ENCODE peak calls at places on chromosomes 12 and 14, in six cellular contexts. P is fibroblast of lung, S is RWPE2, Z is colonic mucosa, T is left ventricle myocardium inferior, U is neuronal stem cell. B is an unnamed sample. For H3K9me3, the result is how much of the 10 kb centered on the place peaks cover.

GRCh38 chr14:81211844-81212243 is 8.9 kb downstream of the GTF2A1 start:
- DNase-seq in P (peak), Z (no peak), U (no peak), S (no peak), T (peak), B (no peak)

GRCh38 chr14:101587403-101587998 is 26.2 kb downstream of the DIO3 start:
- DNase-seq in T (peak), P (peak), Z (no peak), U (no peak), S (peak), B (no peak)

GRCh38 chr12:115374480-115375187 is 690.7 kb upstream of the TBX3 start:
- DNase-seq in T (no peak), P (no peak), Z (no peak), U (no peak), S (no peak), B (no peak)

GRCh38 chr14:50064993-50065392 is 51.4 kb downstream of the VCPKMT start:
- DNase-seq in P (peak), U (no peak), S (no peak), T (no peak), Z (peak), B (peak)

GRCh38 chr12:96810477-96810876 is 96.6 kb upstream of the NEDD1 start:
- DNase-seq in S (no peak), T (no peak), Z (no peak), P (peak), U (no peak), B (no peak)

GRCh38 chr14:23512156-23512555 is 39.4 kb downstream of the ZFHX2 start:
- DNase-seq in T (no peak), Z (no peak), S (no peak), U (no peak), P (peak), B (no peak)

GRCh38 chr14:101473045-101473729 is 88.1 kb upstream of the DIO3 start:
- DNase-seq in S (peak), T (no peak), U (no peak), P (no peak), Z (no peak), B (no peak)

GRCh38 chr12:101830391-101831325 is at the start of gene GNPTAB:
- DNase-seq in T (peak), U (peak), S (peak), P (peak), Z (peak), B (peak)

GRCh38 chr12:56836800-56837663 is 73.9 kb downstream of the HSD17B6 start:
- DNase-seq in S (peak), T (no peak), P (peak), U (no peak), Z (no peak), B (peak)

GRCh38 chr14:52131640-52132320 is 62.9 kb upstream of the NID2 start:
- DNase-seq in P (peak), Z (peak), T (peak), U (peak), S (no peak), B (peak)

GRCh38 chr12:125387206-125387605 is 322.0 kb downstream of the AACS start:
- DNase-seq in U (no peak), Z (no peak), S (no peak), P (no peak), T (no peak), B (no peak)

GRCh38 chr12:76588881-76589565 is 29.5 kb upstream of the OSBPL8 start:
- DNase-seq in U (no peak), S (no peak), Z (no peak), T (no peak), P (peak), B (peak)

GRCh38 chr14:102928412-102929348 is 6.2 kb downstream of the AMN start:
- DNase-seq in S (peak), T (peak), Z (peak), U (peak), P (peak), B (peak)

DNA sequence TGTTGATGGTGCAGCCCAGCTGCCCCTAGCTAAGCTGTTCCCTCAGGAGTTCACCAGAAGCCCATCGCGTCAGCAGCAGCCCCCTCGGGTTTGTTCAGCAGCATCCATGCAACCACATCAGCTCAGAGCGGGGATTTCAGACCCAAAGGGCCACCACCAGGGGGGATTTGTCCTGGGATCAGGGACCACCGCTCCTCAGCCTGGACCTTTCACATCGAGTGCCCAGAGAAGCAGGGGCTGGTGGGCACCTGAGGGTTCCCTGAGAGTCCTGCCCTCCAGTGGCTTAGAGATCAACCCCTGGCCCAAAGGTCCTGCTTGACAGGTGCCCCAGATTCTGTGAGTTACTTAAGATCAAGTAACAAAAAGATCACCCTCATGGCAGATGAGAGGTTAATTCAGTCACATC is 65.9 kb upstream of the C14orf180 start:
- DNase-seq in P (no peak), S (no peak), Z (no peak), T (no peak), U (no peak), B (no peak)
- H3K9me3 ChIP-seq in P (under half), S (under half), Z (under half), T (under half), U (under half), B (under half)

GRCh38 chr12:68086019-68086603 is 73.4 kb downstream of the IFNG start:
- DNase-seq in S (no peak), P (no peak), T (no peak), U (no peak), Z (no peak), B (no peak)
- H3K9me3 ChIP-seq in S (under half), P (under half), T (under half), U (under half), Z (under half), B (under half)

GRCh38 chr12:91922674-91923073 is 223.0 kb downstream of the BTG1 start:
- DNase-seq in U (no peak), P (no peak), T (no peak), S (no peak), Z (no peak), B (peak)

GRCh38 chr12:91922139-91922538 is 223.5 kb downstream of the BTG1 start:
- DNase-seq in T (no peak), Z (no peak), S (no peak), P (no peak), U (no peak), B (no peak)

GRCh38 chr12:91923864-91924263 is 221.8 kb downstream of the BTG1 start:
- DNase-seq in U (no peak), T (no peak), Z (no peak), S (no peak), P (no peak), B (no peak)

GRCh38 chr12:91926810-91927209 is 218.8 kb downstream of the BTG1 start:
- DNase-seq in T (no peak), P (peak), U (no peak), Z (no peak), S (no peak), B (peak)

GRCh38 chr12:91924827-91925226 is 220.8 kb downstream of the BTG1 start:
- DNase-seq in T (no peak), Z (no peak), P (no peak), S (no peak), U (no peak), B (no peak)
- H3K9me3 ChIP-seq in T (under half), Z (under half), P (under half), S (under half), U (under half), B (under half)

DNA sequence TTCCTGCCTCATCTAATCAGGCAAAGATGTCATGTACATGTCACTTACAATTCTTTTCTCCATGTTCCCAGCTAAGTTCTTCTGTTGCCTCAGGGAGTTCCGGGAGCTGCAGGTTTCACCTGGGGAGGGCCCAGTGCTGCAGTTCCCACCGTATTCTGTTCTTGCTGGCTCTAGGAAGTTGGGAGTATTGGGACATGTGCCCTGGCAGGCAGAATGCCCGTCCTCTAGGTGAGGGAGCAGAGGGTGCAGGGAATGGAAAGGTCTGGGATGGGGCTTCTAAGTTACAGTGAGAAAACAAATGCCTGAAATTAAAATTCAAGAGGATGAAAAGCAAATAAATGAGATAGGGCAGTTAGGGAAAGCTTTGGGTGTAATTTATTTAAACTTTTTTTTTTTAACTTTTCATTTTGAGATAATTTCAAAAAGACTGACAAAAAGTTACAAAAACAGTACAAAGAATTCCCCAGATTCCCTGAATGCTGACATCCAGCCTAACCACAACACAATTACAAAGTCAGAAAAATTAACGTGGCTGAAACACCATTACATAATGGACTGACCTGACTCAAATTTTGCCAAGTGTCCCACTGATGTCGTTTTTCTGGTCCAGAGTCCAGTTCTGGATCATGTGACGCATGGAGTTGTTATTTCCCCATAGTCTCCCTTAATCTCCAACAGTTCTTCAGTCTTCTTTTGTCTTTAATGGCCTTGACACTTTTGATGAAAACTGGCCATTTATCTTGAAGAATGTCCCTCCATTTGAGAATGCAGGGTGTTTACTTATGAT is 187.2 kb upstream of the MYL2 start:
- DNase-seq in P (no peak), T (no peak), S (no peak), Z (no peak), U (no peak), B (no peak)
- H3K9me3 ChIP-seq in P (under half), T (under half), S (under half), Z (under half), U (under half), B (under half)

DNA sequence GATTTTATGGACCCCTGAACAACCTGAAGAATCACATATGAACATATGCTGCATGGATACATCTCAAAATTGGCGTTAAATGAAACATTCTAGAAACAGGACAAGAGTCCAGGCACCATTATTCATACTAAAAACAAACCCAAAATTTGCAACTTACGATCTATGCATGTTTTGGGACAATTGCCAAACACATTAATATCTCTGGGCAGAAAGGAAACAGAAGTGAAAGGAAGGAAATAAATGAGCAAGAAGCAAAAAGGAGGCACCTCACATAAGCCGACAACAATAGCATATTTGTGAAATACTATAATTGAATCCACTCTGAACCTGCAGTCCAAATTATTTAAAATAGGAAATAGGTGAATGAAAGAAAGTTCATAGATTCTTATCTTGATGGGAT is 1505.3 kb downstream of the AACS start:
- DNase-seq in T (no peak), U (no peak), P (no peak), S (no peak), Z (no peak), B (no peak)
- H3K9me3 ChIP-seq in T (under half), U (under half), P (under half), S (under half), Z (under half), B (under half)

B was measured in trophoblast cell.